ENCODE peak calls at places on chromosomes 11 and 22, in nine cellular contexts. K is spleen, T is GM12878, H is SK-N-SH, V is breast epithelium, F is HepG2, W is sigmoid colon, G is GM23338, O is HL-60. M is an unnamed sample.

GRCh38 chr11:3849297-3849874 is 6.1 kb upstream of the STIM1 start:
- DNase-seq in V (no peak), W (no peak), H (peak), T (no peak), G (peak), O (no peak), K (no peak), F (peak), M (no peak)

GRCh38 chr22:47164514-47165337 is 402.3 kb downstream of the TBC1D22A start:
- DNase-seq in O (no peak), F (peak), V (peak), W (peak), G (no peak), H (no peak), K (peak), T (no peak), M (no peak)

GRCh38 chr11:12163181-12163841 is 52.9 kb downstream of the MICAL2 start:
- DNase-seq in V (no peak), W (peak), H (no peak), G (no peak), T (no peak), F (peak), O (no peak), K (no peak), M (no peak)

GRCh38 chr11:46706886-46707285 is 6.1 kb downstream of the ZNF408 start:
- DNase-seq in H (no peak), V (no peak), T (no peak), K (no peak), F (no peak), W (no peak), O (no peak), G (no peak), M (no peak)

GRCh38 chr22:36182871-36183270 is 18.7 kb downstream of the APOL4 start:
- DNase-seq in T (no peak), G (no peak), K (no peak), F (no peak), H (no peak), V (no peak), O (no peak), W (no peak), M (no peak)

GRCh38 chr11:14029971-14030531 is 67.5 kb downstream of the SPON1 start:
- DNase-seq in K (no peak), V (peak), G (no peak), W (peak), O (no peak), T (no peak), F (no peak), H (no peak), M (no peak)

GRCh38 chr11:75867778-75868374 is 52.9 kb downstream of the UVRAG start:
- DNase-seq in G (peak), T (peak), K (no peak), F (peak), H (peak), O (peak), W (no peak), V (no peak), M (peak)

GRCh38 chr11:114171257-114172054 is 111.9 kb downstream of the ZBTB16 start:
- DNase-seq in T (no peak), V (no peak), H (no peak), O (no peak), W (peak), G (no peak), K (peak), F (peak), M (no peak)

GRCh38 chr11:81420668-81421550 is 1312.8 kb downstream of the FAM181B start:
- DNase-seq in W (no peak), O (no peak), G (peak), H (no peak), K (no peak), T (no peak), V (no peak), F (no peak), M (no peak)

GRCh38 chr11:37002831-37003230 is 404.8 kb upstream of the RAG2 start:
- DNase-seq in H (no peak), T (no peak), K (no peak), W (no peak), V (no peak), O (no peak), F (no peak), G (no peak), M (peak)

GRCh38 chr22:18925368-18926064 is 10.6 kb downstream of the PRODH start:
- DNase-seq in V (no peak), W (no peak), G (no peak), F (no peak), T (no peak), O (no peak), H (no peak), K (no peak), M (no peak)

GRCh38 chr11:393219-394033 is 583 bp upstream of the PKP3 start:
- DNase-seq in G (no peak), F (peak), O (no peak), H (no peak), K (no peak), W (no peak), V (peak), T (no peak), M (no peak)

GRCh38 chr11:60912223-60912850 is 1.6 kb upstream of the TMEM109 start:
- DNase-seq in T (no peak), H (no peak), W (no peak), V (no peak), G (peak), K (no peak), F (no peak), O (no peak), M (no peak)

GRCh38 chr22:35457729-35458546 is 58.0 kb downstream of the MCM5 start:
- DNase-seq in O (no peak), F (no peak), T (no peak), K (no peak), W (no peak), G (no peak), V (no peak), H (no peak), M (no peak)

GRCh38 chr11:113729456-113729855 is 23.3 kb upstream of the TMPRSS5 start:
- DNase-seq in F (no peak), H (no peak), K (no peak), W (no peak), O (no peak), V (no peak), T (no peak), G (peak), M (no peak)

GRCh38 chr11:128086794-128087193 is 500.6 kb downstream of the ETS1 start:
- DNase-seq in V (no peak), T (no peak), K (no peak), O (no peak), G (no peak), W (no peak), F (no peak), H (no peak), M (no peak)

GRCh38 chr22:24207264-24208011 is 26.2 kb downstream of the SUSD2 start:
- DNase-seq in W (no peak), T (no peak), V (no peak), O (no peak), H (no peak), F (no peak), G (no peak), K (no peak), M (no peak)

GRCh38 chr22:28222976-28223375 is 303.9 kb upstream of the PITPNB start:
- DNase-seq in W (no peak), K (no peak), G (no peak), H (peak), V (no peak), T (no peak), O (no peak), F (no peak), M (no peak)

GRCh38 chr22:36610056-36610455 is 81.1 kb upstream of the EIF3D start:
- DNase-seq in V (no peak), O (no peak), G (peak), T (no peak), H (no peak), F (no peak), W (no peak), K (no peak), M (no peak)

GRCh38 chr11:67248653-67249052 is 17.6 kb upstream of the GRK2 start:
- DNase-seq in F (peak), T (no peak), G (no peak), K (no peak), H (no peak), W (no peak), V (peak), O (no peak), M (no peak)

GRCh38 chr11:122523841-122524531 is 131.5 kb upstream of the UBASH3B start:
- DNase-seq in O (peak), H (peak), V (no peak), T (no peak), F (no peak), W (no peak), G (peak), K (no peak), M (no peak)

GRCh38 chr11:8063319-8063718 is 17.7 kb upstream of the TUB start:
- DNase-seq in W (peak), F (no peak), O (no peak), K (no peak), H (no peak), G (no peak), V (no peak), T (no peak), M (no peak)

GRCh38 chr11:33701302-33701701 is 676 bp upstream of the C11orf91 start:
- DNase-seq in V (no peak), F (no peak), G (no peak), H (no peak), T (no peak), K (no peak), W (no peak), O (no peak), M (no peak)

GRCh38 chr22:46754110-46754799 is 8.2 kb upstream of the TBC1D22A start:
- DNase-seq in V (peak), W (peak), G (no peak), F (peak), T (no peak), O (peak), K (peak), H (peak), M (no peak)

GRCh38 chr22:30889996-30890480 is 78.5 kb downstream of the MORC2 start:
- DNase-seq in G (no peak), V (no peak), W (peak), T (no peak), K (peak), O (no peak), H (peak), F (no peak), M (no peak)

GRCh38 chr22:43168416-43169309 is 17.3 kb downstream of the TSPO start:
- DNase-seq in G (no peak), F (no peak), H (no peak), O (no peak), W (no peak), K (no peak), T (no peak), V (no peak), M (no peak)

GRCh38 chr11:117670443-117670842 is 126.6 kb downstream of the DSCAML1 start:
- DNase-seq in T (no peak), O (no peak), G (no peak), H (no peak), F (no peak), W (no peak), K (no peak), V (no peak), M (no peak)

GRCh38 chr22:24706050-24706449 is 68.5 kb downstream of the PIWIL3 start:
- DNase-seq in W (no peak), G (peak), K (no peak), O (no peak), H (peak), T (no peak), V (no peak), F (peak), M (no peak)

GRCh38 chr11:68026391-68027105 is 3.9 kb upstream of the NDUFS8 start:
- DNase-seq in T (no peak), O (no peak), F (no peak), K (no peak), W (no peak), G (no peak), H (no peak), V (no peak), M (no peak)

GRCh38 chr11:21933095-21933494 is 259.8 kb upstream of the ANO5 start:
- DNase-seq in T (no peak), H (peak), F (no peak), G (peak), O (no peak), K (no peak), W (no peak), V (no peak), M (no peak)

GRCh38 chr11:71300187-71300586 is 47.8 kb upstream of the SHANK2 start:
- DNase-seq in F (no peak), W (no peak), K (no peak), V (no peak), H (no peak), G (no peak), T (no peak), O (no peak), M (no peak)

GRCh38 chr11:77517226-77517625 is 43.3 kb upstream of the PAK1 start:
- DNase-seq in K (no peak), W (no peak), O (no peak), G (no peak), H (no peak), V (no peak), F (no peak), T (no peak), M (no peak)

GRCh38 chr22:36328635-36329216 is 59.0 kb downstream of the MYH9 start:
- DNase-seq in V (peak), T (peak), F (no peak), G (no peak), O (peak), W (peak), K (peak), H (no peak), M (no peak)

GRCh38 chr11:128473631-128474030 is 113.7 kb downstream of the ETS1 start:
- DNase-seq in K (no peak), W (no peak), H (no peak), T (peak), G (no peak), O (no peak), F (no peak), V (no peak), M (no peak)

GRCh38 chr11:19328586-19329311 is 88.0 kb upstream of the E2F8 start:
- DNase-seq in H (no peak), F (no peak), O (no peak), V (no peak), K (no peak), T (no peak), G (no peak), W (no peak), M (no peak)

GRCh38 chr11:65546217-65546958 is 11.8 kb downstream of the LTBP3 start:
- DNase-seq in K (peak), W (peak), O (peak), G (peak), V (peak), T (no peak), F (peak), H (peak), M (no peak)

GRCh38 chr11:133362921-133363320 is 169.4 kb downstream of the OPCML start:
- DNase-seq in T (no peak), V (no peak), G (no peak), K (no peak), F (no peak), O (no peak), W (no peak), H (no peak), M (no peak)

DNA sequence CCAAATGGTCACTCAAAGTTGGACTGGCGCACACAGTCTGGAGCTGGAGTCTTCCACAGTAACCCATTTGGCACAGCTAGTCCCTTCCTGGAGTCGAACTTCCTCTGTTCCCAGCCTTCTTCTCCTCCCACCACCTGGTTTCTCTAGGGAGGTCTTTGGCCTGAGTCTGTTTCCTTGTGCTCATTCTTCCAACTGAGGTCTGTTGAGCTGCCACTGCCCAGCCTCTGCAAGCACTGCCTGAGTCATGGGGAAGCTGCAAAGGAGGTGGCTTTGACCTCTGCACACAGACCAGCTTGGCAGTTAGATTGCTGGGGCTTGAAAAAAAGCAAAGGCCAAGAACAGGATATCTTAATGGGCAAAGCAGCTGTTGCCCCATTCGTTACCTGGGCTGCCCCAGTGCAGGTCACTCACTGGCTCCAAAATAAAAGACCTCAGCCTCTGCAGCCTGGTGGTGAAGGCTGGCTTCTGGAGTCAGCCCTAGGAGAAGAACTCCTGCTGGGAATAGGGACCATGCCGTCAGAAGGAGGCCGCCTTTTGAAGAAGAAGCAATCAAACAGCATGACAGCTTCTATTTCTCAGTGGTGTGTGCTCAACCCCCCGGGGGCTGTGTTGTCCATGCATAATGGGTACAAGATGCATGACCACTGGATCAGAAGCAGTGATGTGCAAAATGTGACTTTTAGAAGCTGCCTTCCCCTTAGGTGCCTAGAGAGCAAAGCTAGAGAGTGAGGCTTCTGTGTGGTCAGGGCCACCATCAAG is 3.0 kb downstream of the ADAMTS15 start:
- DNase-seq in V (no peak), K (no peak), H (no peak), W (no peak), G (no peak), O (no peak), T (no peak), F (no peak), M (no peak)
- H3K27ac ChIP-seq in V (peak), K (no peak), H (no peak), W (peak), G (no peak), O (no peak), T (no peak), F (no peak), M (no peak)

GRCh38 chr22:50500452-50500851 is 7.0 kb downstream of the LMF2 start:
- DNase-seq in V (no peak), T (no peak), O (no peak), H (no peak), K (no peak), W (no peak), F (no peak), G (no peak), M (no peak)

GRCh38 chr22:50502096-50502495 is 5.4 kb downstream of the LMF2 start:
- DNase-seq in H (no peak), F (no peak), W (no peak), T (no peak), V (no peak), O (no peak), G (no peak), K (no peak), M (no peak)

GRCh38 chr22:50497093-50497492 is 10.4 kb downstream of the LMF2 start:
- DNase-seq in K (no peak), W (no peak), F (no peak), V (no peak), T (no peak), H (no peak), O (no peak), G (no peak), M (no peak)

GRCh38 chr22:50502628-50503474 is 4.7 kb downstream of the LMF2 start:
- DNase-seq in V (no peak), G (no peak), H (no peak), O (no peak), F (no peak), T (no peak), K (no peak), W (no peak), M (no peak)

DNA sequence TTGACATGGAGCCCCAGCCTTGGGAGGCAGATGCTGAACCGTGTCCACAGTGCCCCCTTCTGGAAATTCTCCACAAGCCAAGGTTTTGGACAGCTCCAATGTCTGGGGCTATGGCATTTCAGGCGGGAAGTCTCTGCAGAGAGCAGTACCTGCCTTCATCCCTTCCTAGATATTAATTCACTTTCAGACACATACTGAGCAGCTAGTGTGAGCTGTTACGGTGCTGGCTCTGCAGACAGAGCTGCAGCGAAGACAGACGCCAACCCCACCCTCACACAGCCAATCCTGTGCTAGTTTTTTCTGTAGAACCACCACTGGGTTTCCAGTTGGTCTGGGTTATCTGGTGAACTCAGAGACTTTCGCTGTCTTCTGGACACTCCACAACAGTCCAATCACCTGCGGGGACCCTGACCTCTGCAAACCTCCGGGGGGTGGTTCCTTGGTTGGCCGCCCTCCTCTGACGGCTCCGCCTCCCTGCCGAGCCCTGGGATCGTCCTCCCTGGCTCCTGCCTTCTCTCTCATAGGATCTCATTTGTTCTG is 9.1 kb downstream of the LMF2 start:
- DNase-seq in V (no peak), T (no peak), H (peak), W (no peak), K (no peak), O (no peak), G (peak), F (peak), M (no peak)
- H3K4me3 ChIP-seq in V (no peak), T (no peak), H (no peak), W (no peak), K (no peak), O (no peak), G (no peak), F (peak), M (peak)

GRCh38 chr11:64225608-64226506 is at the start of the genes NUDT22 and TRPT1:
- DNase-seq in W (peak), G (peak), O (peak), K (peak), F (peak), T (no peak), H (peak), V (peak), M (no peak)
- TF ChIP-seq POLR2AphosphoS5 in W (peak), G (peak), O (peak), K (peak), F (peak), T (peak), H (peak), V (peak), M (peak)

DNA sequence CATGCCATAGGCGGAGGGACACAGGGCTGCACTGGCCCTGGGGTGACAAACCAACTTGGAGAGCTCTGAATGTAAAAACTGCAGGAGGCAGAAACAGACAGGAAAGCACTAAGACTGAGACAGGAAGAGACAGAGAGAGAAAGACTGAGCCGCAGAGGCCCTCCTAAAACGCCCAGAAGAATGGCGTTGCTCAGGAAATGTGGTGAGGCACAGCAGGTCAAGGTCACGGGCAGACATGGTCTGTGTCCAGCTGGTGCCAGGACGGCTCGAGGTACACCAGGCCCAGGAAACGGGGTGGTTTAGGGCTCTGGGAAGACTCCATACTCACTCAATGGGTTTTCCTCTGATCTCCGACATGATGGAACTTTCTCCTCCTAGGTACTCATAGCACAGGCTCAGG is 29.1 kb downstream of the MAFF start:
- DNase-seq in T (no peak), O (no peak), H (no peak), F (no peak), G (no peak), V (no peak), W (no peak), K (no peak), M (no peak)
- H3K27ac ChIP-seq in T (no peak), O (no peak), H (no peak), F (no peak), G (no peak), V (peak), W (no peak), K (peak), M (no peak)

GRCh38 chr11:59173964-59174663 is 2.2 kb downstream of the DTX4 start:
- DNase-seq in V (no peak), W (peak), K (no peak), H (no peak), T (no peak), G (peak), O (peak), F (peak), M (no peak)
- H3K4me3 ChIP-seq in V (peak), W (peak), K (peak), H (no peak), T (peak), G (peak), O (peak), F (peak), M (peak)

GRCh38 chr22:29797351-29797750 is 30.2 kb downstream of the UQCR10 start:
- DNase-seq in F (no peak), G (no peak), K (no peak), W (no peak), V (no peak), O (peak), H (no peak), T (peak), M (no peak)

GRCh38 chr22:29798318-29798717 is 31.1 kb downstream of the UQCR10 start:
- DNase-seq in O (peak), F (no peak), G (no peak), V (no peak), T (peak), K (no peak), H (no peak), W (no peak), M (no peak)

GRCh38 chr22:29793396-29793795 is 26.2 kb downstream of the UQCR10 start:
- DNase-seq in T (no peak), V (no peak), K (no peak), H (no peak), W (no peak), F (no peak), O (no peak), G (no peak), M (no peak)

GRCh38 chr22:29798801-29799200 is 31.6 kb downstream of the UQCR10 start:
- DNase-seq in F (no peak), G (no peak), K (no peak), H (no peak), T (no peak), V (no peak), O (no peak), W (no peak), M (no peak)

GRCh38 chr22:29795663-29796062 is 28.5 kb downstream of the UQCR10 start:
- DNase-seq in F (no peak), O (no peak), V (no peak), G (no peak), K (no peak), H (no peak), W (no peak), T (no peak), M (no peak)
- TF ChIP-seq POLR2AphosphoS5 in F (no peak), O (no peak), V (no peak), G (no peak), K (no peak), H (no peak), W (no peak), T (no peak), M (no peak)

M was measured in SK-N-MC.